ENCODE peak calls at places on chromosomes 16 and 17, in four cellular contexts. T is IMR-90, N is lung, O is ovary. A is an unnamed sample.

GRCh38 chr16:89318871-89319627 is 101.5 kb downstream of the ZNF778 start:
- DNase-seq in N (no peak), O (no peak), T (no peak), A (no peak)

GRCh38 chr17:68184141-68184571 is 63.7 kb upstream of the AMZ2 start:
- DNase-seq in O (no peak), N (no peak), T (no peak), A (no peak)

GRCh38 chr17:2158011-2158410 is 103.1 kb downstream of the HIC1 start:
- DNase-seq in N (peak), O (no peak), T (peak), A (peak)

GRCh38 chr17:51860934-51861561 is 297.5 kb downstream of the CA10 start:
- DNase-seq in T (no peak), O (no peak), N (no peak), A (no peak)

GRCh38 chr17:44842748-44843147 is 4.9 kb upstream of the HIGD1B start:
- DNase-seq in T (peak), O (no peak), N (no peak), A (no peak)

GRCh38 chr17:13306310-13306962 is 288.6 kb upstream of the ELAC2 start:
- DNase-seq in T (peak), O (no peak), N (no peak), A (peak)

GRCh38 chr17:66975614-66976378 is 11.3 kb downstream of the CACNG4 start:
- DNase-seq in O (no peak), N (no peak), T (no peak), A (no peak)

GRCh38 chr16:71352466-71352865 is 6.1 kb upstream of the CALB2 start:
- DNase-seq in T (no peak), O (no peak), N (no peak), A (no peak)

GRCh38 chr16:15988268-15989013 is 39.0 kb downstream of the ABCC1 start:
- DNase-seq in T (peak), N (no peak), O (no peak), A (no peak)

GRCh38 chr16:49592507-49593422 is 219.2 kb downstream of the C16orf78 start:
- DNase-seq in O (no peak), N (no peak), T (peak), A (no peak)

GRCh38 chr17:5825717-5826330 is 241.5 kb upstream of the NLRP1 start:
- DNase-seq in O (no peak), T (peak), N (no peak), A (peak)

GRCh38 chr17:79835470-79835899 is 3.8 kb downstream of the CBX4 start:
- DNase-seq in O (no peak), T (no peak), N (no peak), A (no peak)

GRCh38 chr17:50904522-50905459 is 38.6 kb upstream of the TOB1 start:
- DNase-seq in T (no peak), O (peak), N (peak), A (no peak)

GRCh38 chr17:57990037-57990436 is 2.0 kb upstream of the VEZF1 start:
- DNase-seq in T (no peak), O (no peak), N (no peak), A (no peak)

GRCh38 chr17:71553381-71553780 is 567.4 kb upstream of the SOX9 start:
- DNase-seq in O (no peak), T (no peak), N (no peak), A (no peak)

GRCh38 chr17:38543403-38544174 is 62.2 kb downstream of the SRCIN1 start:
- DNase-seq in O (no peak), T (no peak), N (no peak), A (no peak)

GRCh38 chr16:71883193-71883848 is 661 bp downstream of the ZNF821 start:
- DNase-seq in O (peak), T (peak), N (peak), A (no peak)

GRCh38 chr16:46858151-46858550 is 26.0 kb upstream of the GPT2 start:
- DNase-seq in T (no peak), O (no peak), N (no peak), A (no peak)

GRCh38 chr16:57446530-57447141 is 549 bp downstream of the CIAPIN1 start:
- DNase-seq in T (peak), O (no peak), N (peak), A (no peak)

GRCh38 chr17:35257080-35257701 is 14.3 kb downstream of the SLFN5 start:
- DNase-seq in T (peak), O (no peak), N (peak), A (no peak)

GRCh38 chr17:5592382-5592781 is 8.1 kb upstream of the NLRP1 start:
- DNase-seq in T (peak), N (no peak), O (no peak), A (peak)

GRCh38 chr17:56891751-56892150 is 22.1 kb downstream of the TRIM25 start:
- DNase-seq in O (no peak), N (peak), T (no peak), A (no peak)

GRCh38 chr17:57544381-57544780 is 200.7 kb downstream of the CCDC182 start:
- DNase-seq in N (no peak), T (no peak), O (no peak), A (no peak)

GRCh38 chr17:27601069-27601974 is 29.7 kb upstream of the LGALS9 start:
- DNase-seq in O (peak), N (peak), T (peak), A (peak)

GRCh38 chr16:88650749-88651275 is at the start of gene CYBA:
- DNase-seq in N (peak), T (peak), O (no peak), A (no peak)

GRCh38 chr16:5036228-5037156 is 2.8 kb upstream of the NAGPA start:
- DNase-seq in N (no peak), T (no peak), O (peak), A (no peak)

GRCh38 chr16:67750466-67750865 is 31.4 kb upstream of the GFOD2 start:
- DNase-seq in T (no peak), O (no peak), N (no peak), A (no peak)

GRCh38 chr17:39636927-39637736 is at the start of gene STARD3:
- DNase-seq in T (peak), O (peak), N (peak), A (peak)

GRCh38 chr17:20896153-20896649 is 146.6 kb downstream of the USP22 start:
- DNase-seq in O (peak), N (peak), T (peak), A (no peak)

GRCh38 chr16:28974007-28974436 is 556 bp upstream of the SPNS1 start:
- DNase-seq in T (peak), O (peak), N (peak), A (peak)

GRCh38 chr17:4436846-4437245 is 3.1 kb downstream of the SPNS3 start:
- DNase-seq in T (no peak), O (no peak), N (no peak), A (no peak)

GRCh38 chr16:77496934-77497333 is 62.1 kb upstream of the ADAMTS18 start:
- DNase-seq in O (no peak), T (no peak), N (no peak), A (no peak)

GRCh38 chr16:77502448-77502847 is 67.6 kb upstream of the ADAMTS18 start:
- DNase-seq in T (no peak), O (no peak), N (no peak), A (no peak)

GRCh38 chr16:77500286-77500598 is 65.4 kb upstream of the ADAMTS18 start:
- DNase-seq in O (no peak), T (no peak), N (no peak), A (no peak)

GRCh38 chr16:77499373-77500285 is 64.8 kb upstream of the ADAMTS18 start:
- DNase-seq in O (peak), N (no peak), T (no peak), A (no peak)

DNA sequence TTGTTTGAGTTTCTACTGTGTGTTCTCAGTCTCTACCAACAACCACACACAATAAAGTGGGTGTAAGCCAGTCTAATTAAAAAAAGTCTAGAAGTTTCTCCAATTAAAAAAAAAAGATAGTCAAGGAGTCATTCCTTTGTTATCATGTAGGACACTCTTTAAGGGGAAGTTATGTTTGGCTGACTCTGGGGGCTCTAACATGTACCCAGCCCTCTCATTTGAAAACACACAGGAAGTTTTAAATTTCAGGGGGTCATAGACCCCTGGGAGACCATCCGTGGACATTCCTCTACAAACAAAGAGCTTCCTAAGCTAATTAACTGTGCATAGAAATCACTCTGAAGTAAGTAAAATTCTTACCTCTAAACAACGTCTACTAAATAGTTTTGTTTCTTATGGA is 66.4 kb upstream of the ADAMTS18 start:
- DNase-seq in O (no peak), N (no peak), T (no peak), A (no peak)
- H3K4me3 ChIP-seq in O (no peak), N (no peak), T (no peak), A (no peak)

GRCh38 chr17:42924891-42925290 is 24.3 kb downstream of the G6PC1 start:
- DNase-seq in O (no peak), T (no peak), N (no peak), A (no peak)

GRCh38 chr17:42918902-42919521 is 18.4 kb downstream of the G6PC1 start:
- DNase-seq in N (no peak), O (no peak), T (no peak), A (no peak)

GRCh38 chr17:42920922-42921321 is 20.3 kb downstream of the G6PC1 start:
- DNase-seq in T (no peak), N (peak), O (no peak), A (no peak)

GRCh38 chr17:42920106-42920900 is 19.7 kb downstream of the G6PC1 start:
- DNase-seq in O (no peak), N (no peak), T (no peak), A (no peak)

DNA sequence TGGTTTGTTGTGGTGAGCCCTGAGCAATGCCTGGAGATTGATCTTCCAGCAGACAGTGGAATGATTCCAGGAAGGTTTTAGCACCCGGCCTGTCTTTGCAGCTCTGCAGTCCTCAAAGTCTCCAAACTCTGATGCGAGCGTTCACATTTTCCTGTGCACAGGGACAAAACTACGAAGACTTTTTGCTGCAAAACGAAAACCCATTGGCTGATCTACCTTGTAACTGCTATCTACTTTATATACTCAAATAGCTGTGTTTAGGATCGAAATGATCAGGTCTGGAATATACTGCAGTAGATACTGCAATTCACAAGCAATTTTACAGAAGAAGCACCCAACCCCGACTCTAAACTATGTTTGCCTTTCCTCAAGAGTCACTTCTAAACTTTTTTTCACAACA is 21.7 kb downstream of the G6PC1 start:
- DNase-seq in T (no peak), N (no peak), O (no peak), A (no peak)
- H3K4me3 ChIP-seq in T (no peak), N (no peak), O (no peak), A (no peak)

GRCh38 chr16:73253922-73254480 is 206.1 kb upstream of the ZFHX3 start:
- DNase-seq in O (no peak), T (no peak), N (no peak), A (no peak)

GRCh38 chr16:73248316-73248715 is 200.4 kb upstream of the ZFHX3 start:
- DNase-seq in O (no peak), T (no peak), N (no peak), A (no peak)

GRCh38 chr16:73254983-73255382 is 207.1 kb upstream of the ZFHX3 start:
- DNase-seq in N (no peak), O (no peak), T (no peak), A (no peak)

DNA sequence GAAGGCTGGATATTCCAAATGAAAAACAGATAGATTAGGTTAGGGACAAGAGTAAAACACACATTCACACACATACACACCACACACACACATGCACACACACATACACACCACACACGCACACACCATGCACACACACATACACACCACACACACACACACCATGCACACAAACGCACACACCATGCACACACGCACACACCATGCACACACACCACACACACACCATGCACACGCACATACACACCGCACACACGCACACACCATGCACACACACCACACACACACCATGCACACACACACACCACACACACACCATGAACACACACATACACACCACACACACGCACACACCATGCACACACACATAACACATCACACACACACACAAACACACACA is 203.7 kb upstream of the ZFHX3 start:
- DNase-seq in N (no peak), T (no peak), O (no peak), A (no peak)
- H3K4me3 ChIP-seq in N (no peak), T (no peak), O (no peak), A (no peak)

DNA sequence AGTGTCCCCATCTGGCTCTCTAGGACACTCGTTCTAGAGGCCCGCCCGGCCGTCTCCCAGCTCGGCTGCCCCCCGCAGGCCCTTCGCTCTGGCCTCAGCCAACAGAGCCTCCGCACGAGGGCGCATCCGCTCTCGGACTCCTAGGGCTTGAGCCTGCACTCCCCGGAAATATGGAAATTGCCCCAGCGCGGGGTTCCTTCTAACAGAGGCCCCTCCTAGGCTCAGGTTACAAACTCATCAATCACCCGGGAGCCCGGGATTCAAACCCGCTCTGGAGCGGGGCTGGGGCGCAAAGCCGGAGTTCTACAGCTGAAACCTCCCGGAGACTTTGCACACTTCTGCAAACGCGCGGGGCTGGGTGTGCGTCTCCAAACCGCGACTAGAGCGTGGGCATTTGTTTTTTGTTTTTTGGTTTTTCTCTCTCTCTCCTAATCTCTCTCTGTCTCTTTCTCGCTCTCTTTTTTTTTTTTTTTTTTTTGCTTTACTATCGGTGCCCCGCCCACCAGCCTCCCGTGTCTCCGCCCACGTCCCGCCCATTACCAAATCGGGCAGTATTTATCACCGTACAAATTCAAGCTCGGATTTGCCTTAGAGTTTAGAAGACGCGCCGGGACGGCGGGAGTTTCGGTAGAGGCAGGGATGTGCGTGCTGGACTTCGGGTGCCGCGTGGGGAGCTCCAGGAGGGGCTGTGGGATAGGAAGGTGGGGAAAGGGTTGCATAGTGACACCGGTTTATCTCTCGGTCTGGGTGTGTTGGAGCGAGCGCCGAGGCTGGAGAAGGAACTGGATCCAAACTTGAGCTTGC is 2.4 kb upstream of the FOXL1 start:
- DNase-seq in T (peak), N (no peak), O (no peak), A (peak)
- H3K4me3 ChIP-seq in T (peak), N (peak), O (no peak), A (peak)

A was measured in AG04450.